ENCODE peak calls at places on chromosome 6, in four cellular contexts. One of them, this sample, is unnamed.

GRCh38 chr6:29834564-29835436 is 7.2 kb downstream of the HLA-G start:
- DNase-seq in IMR-90: no peak
- DNase-seq in H9: peak; percentile 72
- DNase-seq in H1: peak; percentile 94
- DNase-seq in this sample: peak; percentile 30

GRCh38 chr6:170201361-170201760 is 89.5 kb downstream of the DLL1 start:
- DNase-seq in H9: peak; percentile 12
- DNase-seq in IMR-90: no peak
- DNase-seq in H1: peak; percentile 16
- DNase-seq in this sample: no peak

GRCh38 chr6:43376551-43376981 is 7.1 kb upstream of the ZNF318 start:
- DNase-seq in H9: no peak
- DNase-seq in H1: no peak
- DNase-seq in IMR-90: peak; percentile 59
- DNase-seq in this sample: no peak

GRCh38 chr6:155541976-155542375 is 86.3 kb upstream of the NOX3 start:
- DNase-seq in H9: no peak
- DNase-seq in IMR-90: no peak
- DNase-seq in H1: no peak
- DNase-seq in this sample: peak; percentile 34

GRCh38 chr6:38646166-38646565 is 6.4 kb upstream of the BTBD9 start:
- DNase-seq in H1: no peak
- DNase-seq in IMR-90: peak; percentile 16
- DNase-seq in H9: no peak
- DNase-seq in this sample: peak; percentile 46

GRCh38 chr6:63804381-63804956 is 168.9 kb downstream of the PHF3 start:
- DNase-seq in H9: no peak
- DNase-seq in H1: no peak
- DNase-seq in IMR-90: peak; percentile 95
- DNase-seq in this sample: peak; percentile 26

GRCh38 chr6:25222006-25222715 is 57.0 kb upstream of the CARMIL1 start:
- DNase-seq in H9: no peak
- DNase-seq in IMR-90: no peak
- DNase-seq in H1: no peak
- DNase-seq in this sample: no peak

GRCh38 chr6:51515052-51515402 is 572.4 kb downstream of the PKHD1 start:
- DNase-seq in H9: no peak
- DNase-seq in H1: no peak
- DNase-seq in IMR-90: no peak
- DNase-seq in this sample: no peak

GRCh38 chr6:140388141-140388802 is 1013.8 kb upstream of the CITED2 start:
- DNase-seq in H1: no peak
- DNase-seq in IMR-90: peak; percentile 7
- DNase-seq in H9: no peak
- DNase-seq in this sample: no peak

GRCh38 chr6:38604700-38605099 is 35.0 kb downstream of the BTBD9 start:
- DNase-seq in H9: no peak
- DNase-seq in IMR-90: peak; percentile 16
- DNase-seq in H1: no peak
- DNase-seq in this sample: no peak

GRCh38 chr6:42017021-42017643 is 33.2 kb upstream of the TAF8 start:
- DNase-seq in IMR-90: peak; percentile 90
- DNase-seq in H1: no peak
- DNase-seq in H9: no peak
- DNase-seq in this sample: no peak

GRCh38 chr6:1856381-1856780 is 246.7 kb downstream of the FOXC1 start:
- DNase-seq in H9: no peak
- DNase-seq in H1: no peak
- DNase-seq in IMR-90: peak; percentile 75
- DNase-seq in this sample: no peak

GRCh38 chr6:52231411-52232127 is 12.7 kb downstream of the IL17F start:
- DNase-seq in IMR-90: no peak
- DNase-seq in H1: no peak
- DNase-seq in H9: no peak
- DNase-seq in this sample: no peak

GRCh38 chr6:56349196-56349595 is 101.8 kb upstream of the COL21A1 start:
- DNase-seq in IMR-90: peak; percentile 42
- DNase-seq in H1: no peak
- DNase-seq in H9: no peak
- DNase-seq in this sample: no peak

GRCh38 chr6:85041376-85041775 is 277.0 kb upstream of the TBX18 start:
- DNase-seq in IMR-90: no peak
- DNase-seq in H1: no peak
- DNase-seq in H9: no peak
- DNase-seq in this sample: no peak

GRCh38 chr6:15775741-15776140 is 112.9 kb upstream of the DTNBP1 start:
- DNase-seq in H1: no peak
- DNase-seq in IMR-90: no peak
- DNase-seq in H9: no peak
- DNase-seq in this sample: no peak

GRCh38 chr6:21958428-21958827 is 338.4 kb downstream of the PRL start:
- DNase-seq in H1: no peak
- DNase-seq in H9: no peak
- DNase-seq in IMR-90: no peak
- DNase-seq in this sample: no peak

GRCh38 chr6:146990284-146990683 is 213.9 kb upstream of the STXBP5 start:
- DNase-seq in H1: no peak
- DNase-seq in H9: no peak
- DNase-seq in IMR-90: peak; percentile 66
- DNase-seq in this sample: no peak

GRCh38 chr6:163572612-163573011 is 158.1 kb downstream of the QKI start:
- DNase-seq in H9: peak; percentile 44
- DNase-seq in H1: no peak
- DNase-seq in IMR-90: peak; percentile 21
- DNase-seq in this sample: peak; percentile 96

GRCh38 chr6:107560657-107561056 is 70.7 kb downstream of the SOBP start:
- DNase-seq in H9: no peak
- DNase-seq in IMR-90: peak; percentile 6
- DNase-seq in H1: no peak
- DNase-seq in this sample: peak; percentile 40

GRCh38 chr6:33592595-33593413 is 12.7 kb upstream of the BAK1 start:
- DNase-seq in H1: peak; percentile 87
- DNase-seq in IMR-90: no peak
- DNase-seq in H9: peak; percentile 92
- DNase-seq in this sample: peak; percentile 83

GRCh38 chr6:150685860-150686259 is 86.2 kb downstream of the PLEKHG1 start:
- DNase-seq in H1: peak; percentile 89
- DNase-seq in IMR-90: peak; percentile 1
- DNase-seq in H9: peak; percentile 73
- DNase-seq in this sample: peak; percentile 87

GRCh38 chr6:103578115-103578514 is 1281.6 kb downstream of the HACE1 start:
- DNase-seq in IMR-90: no peak
- DNase-seq in H9: no peak
- DNase-seq in H1: no peak
- DNase-seq in this sample: no peak

GRCh38 chr6:22253955-22254655 is 42.7 kb downstream of the PRL start:
- DNase-seq in H9: no peak
- DNase-seq in IMR-90: no peak
- DNase-seq in H1: no peak
- DNase-seq in this sample: no peak

GRCh38 chr6:121823437-121823851 is 388.0 kb downstream of the GJA1 start:
- DNase-seq in H1: no peak
- DNase-seq in IMR-90: peak; percentile 79
- DNase-seq in H9: peak; percentile 44
- DNase-seq in this sample: peak; percentile 99

GRCh38 chr6:14754636-14755513 is 491.0 kb upstream of the JARID2 start:
- DNase-seq in IMR-90: no peak
- DNase-seq in H9: no peak
- DNase-seq in H1: no peak
- DNase-seq in this sample: no peak

GRCh38 chr6:117932676-117933075 is 25.6 kb downstream of the SLC35F1 start:
- DNase-seq in IMR-90: no peak
- DNase-seq in H9: no peak
- DNase-seq in H1: no peak
- DNase-seq in this sample: no peak

GRCh38 chr6:136959471-136959891 is 37.4 kb downstream of the SLC35D3 start:
- DNase-seq in H1: peak; percentile 65
- DNase-seq in IMR-90: no peak
- DNase-seq in H9: peak; percentile 79
- DNase-seq in this sample: peak; percentile 84

GRCh38 chr6:34809914-34810882 is 18.3 kb downstream of the BLTP3A start:
- DNase-seq in H9: no peak
- DNase-seq in H1: no peak
- DNase-seq in IMR-90: peak; percentile 34
- DNase-seq in this sample: no peak

GRCh38 chr6:90397929-90398674 is 101.5 kb upstream of the BACH2 start:
- DNase-seq in IMR-90: peak; percentile 32
- DNase-seq in H1: no peak
- DNase-seq in H9: no peak
- DNase-seq in this sample: peak; percentile 88

GRCh38 chr6:153231048-153231635 is 100.1 kb upstream of the RGS17 start:
- DNase-seq in H9: peak; percentile 76
- DNase-seq in IMR-90: peak; percentile 12
- DNase-seq in H1: peak; percentile 87
- DNase-seq in this sample: peak; percentile 63
- H3K56ac ChIP-seq in H9: no peak overlapping the region
- H3K56ac ChIP-seq in IMR-90: no peak overlapping the region
- H3K56ac ChIP-seq in H1: no peak overlapping the region
- H3K56ac ChIP-seq in this sample: no peak overlapping the region

DNA sequence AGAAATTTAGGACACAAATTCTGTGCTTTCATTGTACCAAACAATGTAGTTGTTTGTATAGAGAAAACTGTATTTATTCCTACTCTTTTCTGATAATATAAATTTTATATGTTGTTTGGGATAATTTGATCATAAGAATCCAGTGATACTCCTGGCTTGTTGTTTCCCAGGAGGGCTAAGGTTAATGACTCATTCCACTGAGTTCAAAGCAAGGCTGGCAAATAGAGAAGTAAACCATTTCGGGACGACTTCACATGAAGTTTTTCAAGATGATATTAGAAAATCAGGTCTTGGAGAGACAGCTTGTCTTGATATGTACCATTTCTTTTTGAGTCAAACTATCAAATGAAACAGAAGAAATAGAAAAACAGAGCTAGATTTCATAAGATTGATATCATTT is 326.1 kb upstream of the CNR1 start:
- DNase-seq in IMR-90: no peak
- DNase-seq in H1: no peak
- DNase-seq in H9: no peak
- DNase-seq in this sample: no peak
- H3K56ac ChIP-seq in IMR-90: no peak overlapping the region
- H3K56ac ChIP-seq in H1: no peak overlapping the region
- H3K56ac ChIP-seq in H9: no peak overlapping the region
- H3K56ac ChIP-seq in this sample: no peak overlapping the region

GRCh38 chr6:20486641-20487040 is 47.6 kb upstream of the CDKAL1 start:
- DNase-seq in IMR-90: peak; percentile 19
- DNase-seq in H1: no peak
- DNase-seq in H9: no peak
- DNase-seq in this sample: no peak
- H3K56ac ChIP-seq in IMR-90: no peak overlapping the region
- H3K56ac ChIP-seq in H1: no peak overlapping the region
- H3K56ac ChIP-seq in H9: no peak overlapping the region
- H3K56ac ChIP-seq in this sample: no peak overlapping the region

GRCh38 chr6:75480425-75480824 is 13.2 kb downstream of the FILIP1 start:
- DNase-seq in IMR-90: peak; percentile 40
- DNase-seq in H1: no peak
- DNase-seq in H9: no peak
- DNase-seq in this sample: no peak

GRCh38 chr6:75481936-75482593 is 11.5 kb downstream of the FILIP1 start:
- DNase-seq in H1: no peak
- DNase-seq in H9: no peak
- DNase-seq in IMR-90: peak; percentile 80
- DNase-seq in this sample: no peak

GRCh38 chr6:75481394-75481793 is 12.2 kb downstream of the FILIP1 start:
- DNase-seq in IMR-90: peak; percentile 57
- DNase-seq in H9: peak; percentile 33
- DNase-seq in H1: no peak
- DNase-seq in this sample: peak; percentile 57

GRCh38 chr6:75479712-75480111 is 13.9 kb downstream of the FILIP1 start:
- DNase-seq in H9: no peak
- DNase-seq in H1: no peak
- DNase-seq in IMR-90: no peak
- DNase-seq in this sample: no peak

DNA sequence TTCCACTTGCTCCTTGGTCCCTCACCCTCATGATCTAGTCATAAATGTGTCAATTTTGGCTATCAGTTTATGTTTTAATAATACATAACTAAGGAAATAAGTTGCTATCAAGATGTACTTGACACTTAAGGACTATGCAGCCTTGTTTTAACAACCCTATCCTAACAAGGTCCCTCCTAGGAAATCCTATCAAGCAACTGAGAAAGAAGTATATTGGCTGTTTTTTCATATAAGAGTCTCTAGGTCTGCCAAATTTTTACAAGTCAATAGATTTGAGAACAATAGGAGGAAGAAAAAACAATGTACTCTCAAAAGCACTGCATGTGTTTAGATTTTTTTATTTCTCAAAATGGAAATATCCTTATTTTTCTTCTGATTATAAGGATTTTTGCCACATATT is 14.7 kb downstream of the FILIP1 start:
- DNase-seq in IMR-90: no peak
- DNase-seq in H1: no peak
- DNase-seq in H9: no peak
- DNase-seq in this sample: no peak
- H3K56ac ChIP-seq in IMR-90: no peak overlapping the region
- H3K56ac ChIP-seq in H1: no peak overlapping the region
- H3K56ac ChIP-seq in H9: no peak overlapping the region
- H3K56ac ChIP-seq in this sample: no peak overlapping the region

GRCh38 chr6:157173756-157174155 is 149.6 kb downstream of the TMEM242 start:
- DNase-seq in H1: no peak
- DNase-seq in H9: no peak
- DNase-seq in IMR-90: peak; percentile 38
- DNase-seq in this sample: no peak

GRCh38 chr6:157182503-157183254 is 140.6 kb downstream of the TMEM242 start:
- DNase-seq in H1: no peak
- DNase-seq in IMR-90: no peak
- DNase-seq in H9: no peak
- DNase-seq in this sample: no peak

GRCh38 chr6:157174731-157175130 is 148.6 kb downstream of the TMEM242 start:
- DNase-seq in IMR-90: no peak
- DNase-seq in H9: no peak
- DNase-seq in H1: no peak
- DNase-seq in this sample: no peak

GRCh38 chr6:157181649-157182048 is 141.7 kb downstream of the TMEM242 start:
- DNase-seq in H1: no peak
- DNase-seq in H9: no peak
- DNase-seq in IMR-90: no peak
- DNase-seq in this sample: no peak

DNA sequence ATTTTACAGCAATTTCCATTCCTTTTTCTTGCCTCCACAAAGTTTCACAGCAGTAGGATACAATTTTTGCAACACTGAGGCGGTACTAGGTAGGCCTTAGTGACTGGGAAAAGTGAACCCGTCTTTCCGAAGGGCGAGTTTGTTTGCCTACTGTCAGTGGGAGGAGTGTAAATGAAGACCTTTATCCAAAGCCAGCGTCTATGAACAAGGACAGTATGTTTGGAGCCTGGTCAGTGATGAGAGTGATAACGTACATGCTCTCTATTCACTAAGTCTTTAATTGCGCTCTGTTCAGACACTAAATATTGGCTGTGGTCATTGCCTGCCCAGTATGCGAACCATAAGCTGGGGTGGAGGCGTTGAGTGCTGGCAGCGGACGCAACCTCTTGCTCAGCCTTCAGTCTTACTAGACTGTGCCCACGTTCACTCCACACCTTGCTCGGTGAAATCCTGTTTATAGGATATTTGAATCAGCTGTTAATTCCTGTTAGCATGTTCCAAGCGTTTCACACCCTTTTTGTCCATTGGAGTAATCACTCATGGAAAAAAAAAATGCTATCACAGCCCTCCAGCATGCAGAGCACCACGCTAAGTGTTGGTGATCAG is 145.5 kb downstream of the TMEM242 start:
- DNase-seq in H1: no peak
- DNase-seq in IMR-90: no peak
- DNase-seq in H9: no peak
- DNase-seq in this sample: no peak
- H3K56ac ChIP-seq in H1: no peak overlapping the region
- H3K56ac ChIP-seq in IMR-90: no peak overlapping the region
- H3K56ac ChIP-seq in H9: no peak overlapping the region
- H3K56ac ChIP-seq in this sample: no peak overlapping the region